ENCODE peak calls at places on chromosomes 11 and 22, in four cellular contexts. M, V, W and I are unnamed samples.
A peak's percentile ranks its signal among the peaks of the same experiment; 100 is the strongest.

GRCh38 chr11:93481696-93482095 is 61.5 kb downstream of the SMCO4 start:
- DNase-seq in M (no peak), W (no peak), V (no peak), I (no peak)

GRCh38 chr11:124766156-124766555 is 4.1 kb upstream of the ESAM start:
- DNase-seq in M (no peak), V (no peak), W (peak; percentile 37), I (no peak)

GRCh38 chr22:26476705-26477340 is 6.8 kb downstream of the HPS4 start:
- DNase-seq in M (no peak), V (no peak), W (no peak), I (no peak)

GRCh38 chr22:43263645-43264514 is 76.9 kb upstream of the TTLL12 start:
- DNase-seq in M (no peak), W (no peak), V (peak; percentile 70), I (peak; percentile 83)

GRCh38 chr11:110724358-110724757 is 12.1 kb upstream of the ARHGAP20 start:
- DNase-seq in V (no peak), W (no peak), M (no peak), I (no peak)

GRCh38 chr11:6468712-6469495 is 4.8 kb downstream of the TRIM3 start:
- DNase-seq in W (peak; percentile 31), M (peak; percentile 98), V (peak; percentile 24), I (no peak)

GRCh38 chr11:80727315-80727714 is 1286.5 kb upstream of the TENM4 start:
- DNase-seq in M (peak; percentile 60), V (peak; percentile 27), W (peak; percentile 44), I (peak; percentile 76)

GRCh38 chr11:124900464-124900863 is 2.8 kb upstream of the ROBO4 start:
- DNase-seq in V (peak; percentile 96), W (peak; percentile 98), M (no peak), I (no peak)

GRCh38 chr11:14894657-14895598 is 2.9 kb upstream of the CYP2R1 start:
- DNase-seq in V (peak; percentile 48), M (no peak), W (no peak), I (no peak)

GRCh38 chr11:122809861-122810260 is 28.4 kb upstream of the CRTAM start:
- DNase-seq in W (no peak), M (no peak), V (peak; percentile 9), I (no peak)

GRCh38 chr22:46374663-46375474 is 39.4 kb downstream of the TRMU start:
- DNase-seq in W (no peak), M (no peak), V (no peak), I (no peak)

GRCh38 chr11:64643258-64643881 is 52.4 kb downstream of the SLC22A12 start:
- DNase-seq in W (no peak), V (peak; percentile 16), M (peak; percentile 86), I (no peak)

GRCh38 chr11:64644348-64645242 is 53.6 kb downstream of the SLC22A12 start:
- DNase-seq in V (peak; percentile 13), M (peak; percentile 72), W (peak; percentile 18), I (no peak)

GRCh38 chr11:64642876-64643257 is 51.8 kb downstream of the SLC22A12 start:
- DNase-seq in V (no peak), W (no peak), M (peak; percentile 34), I (no peak)

GRCh38 chr11:64642418-64642735 is 51.4 kb downstream of the SLC22A12 start:
- DNase-seq in V (no peak), W (no peak), M (no peak), I (no peak)

DNA sequence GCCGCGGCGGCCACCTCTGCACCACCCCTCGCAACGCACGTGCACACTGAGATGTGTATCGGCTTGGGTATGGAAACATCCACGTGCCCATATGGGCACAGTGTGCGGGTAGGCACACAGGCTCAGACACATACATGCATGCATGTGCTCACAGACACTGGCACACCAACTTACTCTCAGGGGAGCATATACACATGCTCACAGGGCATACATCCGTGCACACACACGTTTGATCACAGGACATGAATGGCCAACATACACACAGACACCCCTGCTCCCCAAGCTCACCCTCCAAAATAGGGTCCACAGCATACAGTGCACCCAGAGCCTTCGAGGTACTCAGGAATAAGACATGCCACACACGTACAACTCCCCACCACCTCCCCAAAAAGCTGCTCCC is 52.9 kb downstream of the SLC22A12 start:
- DNase-seq in M (no peak), V (no peak), W (no peak), I (no peak)
- TF ChIP-seq EZH2 in M (no peak), V (no peak), W (no peak), I (no peak)

GRCh38 chr22:41288245-41288946 is 2.4 kb upstream of the RANGAP1 start:
- DNase-seq in M (no peak), V (peak; percentile 82), W (peak; percentile 87), I (no peak)

GRCh38 chr22:41285441-41285819 is 557 bp downstream of the RANGAP1 start:
- DNase-seq in W (peak; percentile 87), V (peak; percentile 98), M (peak; percentile 69), I (peak; percentile 67)

GRCh38 chr22:41284465-41284864 is 1.5 kb downstream of the RANGAP1 start:
- DNase-seq in W (no peak), M (no peak), V (no peak), I (no peak)

GRCh38 chr22:41286639-41287091 is 678 bp upstream of the RANGAP1 start:
- DNase-seq in V (peak; percentile 61), M (no peak), W (no peak), I (no peak)

DNA sequence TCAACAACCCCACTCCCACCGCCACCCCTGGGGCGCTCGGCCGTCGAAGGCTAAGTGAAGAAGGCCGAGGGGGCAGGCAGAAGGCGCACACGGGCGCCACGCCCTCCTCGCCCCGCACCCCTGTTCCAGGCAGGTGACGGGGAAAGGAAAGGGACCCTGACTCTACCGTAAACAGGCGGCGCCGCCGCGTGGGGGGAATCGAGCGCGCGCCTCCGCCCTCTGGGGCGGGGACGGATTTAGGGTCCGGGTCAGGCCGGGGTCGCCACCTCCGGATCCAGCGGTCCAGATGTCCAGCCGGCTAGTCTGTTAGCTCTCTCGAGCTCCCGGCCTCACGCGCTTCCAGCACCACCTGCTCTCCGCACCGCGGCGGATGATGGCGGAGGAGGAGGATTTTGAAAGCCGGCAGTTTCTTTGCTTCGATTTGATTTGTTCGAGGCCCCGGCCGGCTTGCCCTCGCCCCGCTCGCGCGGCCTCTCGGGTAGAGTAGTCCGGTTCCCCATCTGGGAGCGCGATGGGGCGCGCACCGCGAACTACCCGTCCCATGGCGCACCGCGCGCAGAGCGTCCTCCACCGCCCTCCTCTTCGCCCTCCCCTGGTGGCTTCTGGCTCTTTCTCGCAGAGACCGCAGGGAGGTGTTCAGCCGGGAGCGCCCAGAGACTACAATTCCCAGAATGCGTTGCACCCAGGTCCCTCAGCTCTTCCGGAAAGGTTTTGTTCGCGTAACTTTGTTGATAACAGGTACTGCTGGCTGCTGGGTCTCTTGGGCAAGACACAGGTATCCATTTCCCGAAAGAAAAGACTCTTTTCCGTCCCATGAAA is at the start of gene RANGAP1:
- DNase-seq in M (peak; percentile 100), W (peak; percentile 96), V (peak; percentile 100), I (peak; percentile 99)
- H3F3A ChIP-seq in M (peaks cover 20% of the 10 kb centered on the region), W (peaks cover 4% of the 10 kb centered on the region), V (peaks cover 35% of the 10 kb centered on the region), I (peaks cover 20% of the 10 kb centered on the region)

GRCh38 chr11:70324354-70325115 is 54.0 kb downstream of the PPFIA1 start:
- DNase-seq in V (peak; percentile 23), W (no peak), M (peak; percentile 46), I (no peak)
- H3K9ac ChIP-seq in V (no peak overlapping the region), W (no peak overlapping the region), M (no peak overlapping the region), I (no peak overlapping the region)

GRCh38 chr11:134276396-134277175 is 407 bp downstream of the GLB1L3 start:
- DNase-seq in V (peak; percentile 5), W (no peak), M (peak; percentile 56), I (no peak)
- TF ChIP-seq EZH2 in V (no peak), W (peak; percentile 92), M (peak; percentile 87), I (no peak)

GRCh38 chr22:48359613-48359965 is 1468.1 kb downstream of the BRD1 start:
- DNase-seq in W (no peak), V (no peak), M (no peak), I (no peak)
- H3F3A ChIP-seq in W (no peaks in the 10 kb centered on the region), V (no peaks in the 10 kb centered on the region), M (no peaks in the 10 kb centered on the region), I (no peaks in the 10 kb centered on the region)